ENCODE peak calls at places on chromosomes 11 and 22, in nine cellular contexts. R is NB4; S is psoas muscle; N is AG09309; D is left ventricle myocardium inferior; P is IMR-90; X is cardiac muscle cell; J is CD8-positive, alpha-beta T cell; V is neural crest cell. H is an unnamed sample.

GRCh38 chr11:116215471-116216113 is 557.2 kb downstream of the BUD13 start:
- DNase-seq in J (no peak), S (no peak), N (no peak), V (no peak), D (no peak), R (no peak), P (no peak), X (no peak), H (no peak)

GRCh38 chr11:64864473-64865285 is 13.7 kb downstream of the EHD1 start:
- DNase-seq in P (peak), D (peak), R (peak), X (peak), S (peak), N (no peak), V (no peak), J (no peak), H (no peak)

GRCh38 chr11:116502641-116503061 is 270.1 kb downstream of the BUD13 start:
- DNase-seq in P (no peak), S (peak), D (peak), R (no peak), X (no peak), V (no peak), J (no peak), N (no peak), H (no peak)

GRCh38 chr11:75328426-75329277 is 22.8 kb downstream of the ARRB1 start:
- DNase-seq in D (peak), S (peak), V (peak), N (no peak), X (peak), R (peak), J (peak), P (peak), H (peak)

GRCh38 chr11:65425971-65426838 is 3.6 kb downstream of the NEAT1 start:
- DNase-seq in N (peak), S (no peak), P (peak), X (peak), R (peak), J (no peak), D (no peak), V (no peak), H (no peak)

GRCh38 chr22:45692549-45692948 is 20.9 kb downstream of the ATXN10 start:
- DNase-seq in V (no peak), J (no peak), R (no peak), P (peak), X (peak), S (no peak), N (no peak), D (no peak), H (no peak)

GRCh38 chr11:130118165-130118564 is 41.4 kb upstream of the ST14 start:
- DNase-seq in V (no peak), N (no peak), X (no peak), J (no peak), D (no peak), P (no peak), S (no peak), R (no peak), H (no peak)

GRCh38 chr11:117486059-117486458 is 158.4 kb downstream of the CEP164 start:
- DNase-seq in V (no peak), D (no peak), J (no peak), S (no peak), P (no peak), X (no peak), R (no peak), N (no peak), H (no peak)

GRCh38 chr11:84720706-84721402 is 906.3 kb downstream of the DLG2 start:
- DNase-seq in J (no peak), R (peak), V (peak), N (no peak), S (peak), P (no peak), D (peak), X (peak), H (no peak)

GRCh38 chr11:2519879-2520735 is 75.3 kb downstream of the KCNQ1 start:
- DNase-seq in P (no peak), D (peak), X (no peak), V (no peak), J (no peak), S (peak), R (no peak), N (no peak), H (no peak)

GRCh38 chr11:67118801-67119576 is at the start of gene KDM2A:
- DNase-seq in S (peak), R (peak), X (peak), P (peak), N (peak), V (peak), D (peak), J (peak), H (peak)

GRCh38 chr11:15926071-15926470 is 430.3 kb downstream of the SOX6 start:
- DNase-seq in D (no peak), P (no peak), S (no peak), N (no peak), J (no peak), V (no peak), X (no peak), R (no peak), H (no peak)

GRCh38 chr11:67490727-67491065 is 7.9 kb downstream of the AIP start:
- DNase-seq in S (no peak), N (no peak), V (no peak), D (no peak), X (no peak), R (no peak), P (no peak), J (no peak), H (no peak)

GRCh38 chr11:10594407-10594806 is 25.9 kb upstream of the LYVE1 start:
- DNase-seq in D (no peak), R (no peak), X (no peak), P (no peak), J (no peak), S (no peak), N (no peak), V (no peak), H (peak)

GRCh38 chr11:30635401-30635989 is 49.3 kb upstream of the MPPED2 start:
- DNase-seq in V (peak), P (peak), X (peak), J (no peak), N (no peak), S (peak), R (no peak), D (no peak), H (no peak)

GRCh38 chr11:128716231-128716630 is 22.4 kb downstream of the FLI1 start:
- DNase-seq in J (no peak), N (no peak), X (no peak), D (no peak), V (no peak), P (no peak), R (no peak), S (no peak), H (no peak)

GRCh38 chr22:32823024-32823730 is 21.7 kb downstream of the TIMP3 start:
- DNase-seq in V (peak), N (no peak), P (peak), S (no peak), R (peak), D (no peak), J (no peak), X (peak), H (peak)

GRCh38 chr22:21808130-21808529 is 59.3 kb downstream of the MAPK1 start:
- DNase-seq in N (no peak), P (no peak), X (no peak), S (no peak), R (no peak), V (no peak), J (no peak), D (no peak), H (no peak)

GRCh38 chr11:120236169-120237107 is 3.5 kb upstream of the POU2F3 start:
- DNase-seq in J (no peak), D (no peak), V (no peak), R (peak), P (peak), N (no peak), X (no peak), S (no peak), H (no peak)

DNA sequence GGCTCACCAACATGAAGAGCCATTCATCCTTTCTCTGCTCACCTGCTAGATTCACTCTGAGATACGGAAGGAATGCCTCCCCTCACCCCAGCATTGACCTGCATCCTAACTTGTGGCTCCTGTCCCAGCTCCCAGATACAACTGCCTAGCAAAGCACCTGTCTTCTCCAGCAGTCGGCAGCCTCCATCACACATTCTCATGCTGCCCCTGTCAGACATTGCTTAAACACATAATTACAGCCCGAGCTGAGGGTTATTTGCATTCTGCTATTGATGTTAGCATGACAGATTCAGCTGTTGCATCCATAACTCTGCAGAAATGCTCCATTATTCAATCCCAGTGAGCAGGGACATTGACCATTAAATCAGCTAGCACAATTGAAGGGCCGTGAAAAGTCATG is 184.4 kb upstream of the NARS2 start:
- DNase-seq in N (no peak), V (no peak), J (no peak), R (no peak), D (no peak), X (no peak), P (no peak), S (no peak), H (no peak)
- TF ChIP-seq CTCF in N (no peak), V (no peak), J (no peak), R (no peak), D (no peak), X (no peak), P (no peak), S (no peak), H (no peak)

DNA sequence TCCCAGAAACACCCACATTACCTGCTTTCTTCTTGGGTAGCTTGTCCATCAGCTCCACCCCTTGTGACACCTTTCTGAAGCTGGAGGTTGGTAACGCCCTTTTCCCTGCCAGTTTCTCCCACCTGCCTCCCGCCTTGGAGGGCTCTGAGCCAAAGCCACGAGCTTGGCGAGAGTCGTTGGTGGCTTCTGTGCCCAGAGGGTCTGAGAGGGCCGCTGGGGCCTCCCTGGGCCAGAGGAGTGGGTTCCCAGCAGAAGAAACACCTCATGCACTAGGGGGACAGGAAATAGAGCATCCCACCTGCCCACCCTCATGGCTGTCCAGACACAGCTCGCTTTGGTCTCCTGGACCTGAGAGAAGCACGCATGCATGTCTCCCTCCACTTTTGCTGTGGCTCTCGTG is 37.9 kb downstream of the B3GAT1 start:
- DNase-seq in N (no peak), D (no peak), J (no peak), R (no peak), V (no peak), X (no peak), S (peak), P (no peak), H (no peak)
- TF ChIP-seq CTCF in N (no peak), D (no peak), J (no peak), R (no peak), V (no peak), X (no peak), S (no peak), P (no peak), H (no peak)

DNA sequence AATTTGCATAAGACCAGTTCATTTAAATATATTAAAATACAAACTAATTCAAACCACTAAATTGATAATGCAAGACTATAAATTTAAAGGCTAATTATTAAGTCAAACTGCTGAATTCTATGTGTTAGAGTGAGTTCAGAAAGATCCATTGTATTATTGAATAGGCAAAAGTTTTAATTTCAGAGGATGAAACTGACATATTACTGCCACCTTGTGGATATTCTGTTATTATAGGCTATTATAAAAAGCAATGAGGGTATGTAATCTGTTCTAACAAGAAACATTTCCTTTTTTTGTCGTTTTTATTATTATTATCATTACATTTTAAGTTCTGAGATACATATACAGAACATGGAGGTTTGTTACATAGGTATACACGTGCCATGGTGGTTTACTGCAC is 20.9 kb upstream of the NAALAD2 start:
- DNase-seq in V (no peak), P (no peak), D (no peak), X (peak), J (no peak), R (peak), S (no peak), N (no peak), H (no peak)
- TF ChIP-seq CTCF in V (peak), P (peak), D (peak), X (peak), J (peak), R (no peak), S (peak), N (no peak), H (no peak)

GRCh38 chr11:122655527-122656072 is at the start of gene UBASH3B:
- DNase-seq in S (peak), D (peak), X (peak), R (peak), N (peak), J (peak), P (peak), V (peak), H (peak)
- TF ChIP-seq CTCF in S (peak), D (peak), X (no peak), R (no peak), N (no peak), J (no peak), P (no peak), V (no peak), H (no peak)

GRCh38 chr11:29333993-29334780 is 682.6 kb downstream of the KCNA4 start:
- DNase-seq in N (no peak), D (no peak), X (peak), S (no peak), R (peak), J (no peak), P (peak), V (no peak), H (peak)

GRCh38 chr11:29324328-29324727 is 692.5 kb downstream of the KCNA4 start:
- DNase-seq in J (no peak), X (peak), V (no peak), S (no peak), P (no peak), N (no peak), R (no peak), D (no peak), H (no peak)

GRCh38 chr11:29334781-29335140 is 682.1 kb downstream of the KCNA4 start:
- DNase-seq in P (peak), X (no peak), J (no peak), S (no peak), R (no peak), N (no peak), D (no peak), V (no peak), H (no peak)

GRCh38 chr11:29326757-29327156 is 690.1 kb downstream of the KCNA4 start:
- DNase-seq in N (no peak), J (no peak), D (no peak), P (no peak), V (no peak), S (no peak), X (no peak), R (no peak), H (no peak)

GRCh38 chr11:29328961-29329441 is 687.8 kb downstream of the KCNA4 start:
- DNase-seq in V (no peak), J (no peak), P (peak), S (no peak), D (no peak), X (peak), R (peak), N (no peak), H (peak)
- TF ChIP-seq CTCF in V (peak), J (no peak), P (peak), S (no peak), D (peak), X (peak), R (peak), N (peak), H (peak)

GRCh38 chr11:18459634-18460033 is 4.0 kb downstream of the LDHAL6A start:
- DNase-seq in P (no peak), D (no peak), R (no peak), S (no peak), J (no peak), N (no peak), V (no peak), X (no peak), H (no peak)
- TF ChIP-seq CTCF in P (no peak), D (no peak), R (no peak), S (no peak), J (no peak), N (no peak), V (no peak), X (no peak), H (no peak)